ENCODE peak calls at places on chromosomes 3 and 15, in eight cellular contexts. W is fibroblast of pulmonary artery; G is CD4-positive, alpha-beta T cell; T is activated T-helper 1 cell treated with anti-CD3 and anti-CD28 coated beads, Interleukin-2, amount 50 U/mL, for 16 hours; V is dorsolateral prefrontal cortex; F is NCI-H345; O is choroid plexus epithelial cell; I is sigmoid colon. E is an unnamed sample.
A peak's percentile ranks its signal among the peaks of the same experiment; 100 is the strongest.

GRCh38 chr3:14452676-14453367 is 50.4 kb downstream of the SLC6A6 start:
- DNase-seq in I (peak; percentile 98), V (peak; percentile 83), W (peak; percentile 99), G (no peak), O (peak; percentile 98), F (peak; percentile 80), T (no peak), E (no peak)

GRCh38 chr3:149547954-149548728 is 73.6 kb downstream of the TM4SF4 start:
- DNase-seq in O (peak; percentile 86), F (no peak), V (no peak), T (no peak), G (no peak), I (peak; percentile 94), W (peak; percentile 92), E (no peak)

GRCh38 chr3:12878026-12878636 is 36.8 kb upstream of the RPL32 start:
- DNase-seq in V (no peak), T (no peak), F (no peak), O (no peak), W (no peak), I (no peak), G (no peak), E (no peak)

GRCh38 chr3:107064445-107065060 is 312.7 kb upstream of the CCDC54 start:
- DNase-seq in W (peak; percentile 89), I (peak; percentile 74), V (peak; percentile 83), T (peak; percentile 14), F (peak; percentile 63), G (peak; percentile 40), O (peak; percentile 86), E (peak; percentile 79)

GRCh38 chr3:52770581-52771333 is at the start of gene NEK4:
- DNase-seq in G (peak; percentile 82), V (peak; percentile 86), W (peak; percentile 91), I (peak; percentile 95), F (peak; percentile 88), O (peak; percentile 89), T (peak; percentile 74), E (peak; percentile 91)

GRCh38 chr3:60192297-60193114 is 1058.7 kb downstream of the FHIT start:
- DNase-seq in F (no peak), I (no peak), O (no peak), T (no peak), G (no peak), V (no peak), W (no peak), E (no peak)

GRCh38 chr3:111733154-111733553 is 125.9 kb upstream of the PHLDB2 start:
- DNase-seq in F (no peak), W (no peak), T (no peak), G (no peak), O (no peak), V (no peak), I (no peak), E (no peak)

GRCh38 chr3:16245613-16246012 is 19.1 kb downstream of the DPH3 start:
- DNase-seq in O (no peak), G (no peak), F (no peak), V (no peak), I (no peak), T (no peak), W (no peak), E (no peak)

GRCh38 chr15:96121066-96121465 is 209.4 kb upstream of the NR2F2 start:
- DNase-seq in W (no peak), O (peak; percentile 40), F (no peak), V (no peak), T (no peak), G (no peak), I (no peak), E (no peak)

GRCh38 chr15:76073554-76073953 is 13.8 kb downstream of the TMEM266 start:
- DNase-seq in W (no peak), I (no peak), V (no peak), T (no peak), O (no peak), F (no peak), G (no peak), E (no peak)

GRCh38 chr3:169661567-169662214 is 1.8 kb downstream of the MECOM start:
- DNase-seq in T (no peak), V (no peak), I (no peak), O (peak; percentile 22), F (peak; percentile 22), W (peak; percentile 66), G (no peak), E (peak; percentile 65)

GRCh38 chr15:101613130-101614000 is 38.8 kb downstream of the TM2D3 start:
- DNase-seq in W (peak; percentile 54), I (peak; percentile 85), O (peak; percentile 63), T (no peak), G (no peak), F (peak; percentile 78), V (peak; percentile 54), E (peak; percentile 68)

GRCh38 chr3:156792536-156792935 is 33.6 kb upstream of the LEKR1 start:
- DNase-seq in T (no peak), I (no peak), O (no peak), F (no peak), W (no peak), G (no peak), V (no peak), E (no peak)

GRCh38 chr15:96296264-96296663 is 34.2 kb upstream of the NR2F2 start:
- DNase-seq in I (no peak), W (peak; percentile 64), G (no peak), T (no peak), F (no peak), V (no peak), O (peak; percentile 86), E (no peak)

GRCh38 chr3:46299608-46300460 is 54.1 kb upstream of the CCR2 start:
- DNase-seq in V (no peak), G (no peak), O (no peak), T (no peak), I (no peak), W (no peak), F (no peak), E (no peak)

GRCh38 chr15:81304226-81304625 is 19.7 kb downstream of the STARD5 start:
- DNase-seq in G (no peak), F (no peak), O (peak; percentile 51), V (peak; percentile 41), T (no peak), W (peak; percentile 83), I (no peak), E (no peak)

GRCh38 chr3:24242012-24242698 is 252.5 kb downstream of the THRB start:
- DNase-seq in G (no peak), V (no peak), W (peak; percentile 97), I (no peak), F (no peak), T (no peak), O (peak; percentile 67), E (no peak)

GRCh38 chr15:101242999-101243336 is 8.9 kb downstream of the CHSY1 start:
- DNase-seq in I (no peak), T (no peak), F (no peak), O (no peak), W (no peak), V (no peak), G (no peak), E (no peak)

GRCh38 chr15:35595656-35596055 is 49.7 kb upstream of the DPH6 start:
- DNase-seq in T (no peak), F (no peak), G (no peak), O (peak; percentile 29), W (peak; percentile 46), I (no peak), V (no peak), E (no peak)